ENCODE peak calls at places on chromosome 14, in six cellular contexts. R is GM13976, Z is mucosa of descending colon, M is pancreas, A is lung, V is AG10803. L is an unnamed sample.

GRCh38 chr14:96514694-96515093 is 12.5 kb downstream of the PAPOLA start:
- DNase-seq in M (no peak), R (peak), A (no peak), V (no peak), Z (no peak), L (no peak)

GRCh38 chr14:71240154-71240553 is 332.9 kb downstream of the PCNX1 start:
- DNase-seq in A (no peak), Z (no peak), V (no peak), M (no peak), R (no peak), L (no peak)

GRCh38 chr14:95486875-95487668 is 29.4 kb downstream of the SYNE3 start:
- DNase-seq in M (no peak), Z (peak), V (no peak), R (no peak), A (no peak), L (no peak)

GRCh38 chr14:54108481-54109471 is 152.2 kb upstream of the BMP4 start:
- DNase-seq in M (no peak), A (no peak), Z (no peak), V (peak), R (no peak), L (no peak)

GRCh38 chr14:68598621-68599447 is 194.0 kb downstream of the ZFP36L1 start:
- DNase-seq in A (peak), Z (peak), R (no peak), V (no peak), M (peak), L (no peak)

GRCh38 chr14:76314521-76314951 is 61.4 kb upstream of the ESRRB start:
- DNase-seq in A (no peak), V (no peak), R (no peak), M (no peak), Z (no peak), L (no peak)

GRCh38 chr14:24219521-24219920 is 3.7 kb upstream of the MDP1 start:
- DNase-seq in M (no peak), Z (no peak), V (no peak), A (no peak), R (no peak), L (no peak)

GRCh38 chr14:23053426-23053825 is 3.9 kb downstream of the CDH24 start:
- DNase-seq in Z (no peak), V (no peak), A (no peak), M (no peak), R (no peak), L (no peak)

GRCh38 chr14:101256266-101256665 is 305.0 kb upstream of the DIO3 start:
- DNase-seq in M (no peak), A (no peak), R (peak), V (no peak), Z (no peak), L (no peak)

GRCh38 chr14:81430284-81430683 is 30.2 kb upstream of the STON2 start:
- DNase-seq in Z (no peak), R (no peak), V (no peak), A (no peak), M (no peak), L (no peak)

GRCh38 chr14:89805501-89805900 is 149.0 kb downstream of the EFCAB11 start:
- DNase-seq in A (no peak), R (no peak), M (no peak), V (no peak), Z (no peak), L (no peak)

GRCh38 chr14:68816183-68816942 is 23.5 kb upstream of the ZFP36L1 start:
- DNase-seq in Z (peak), R (peak), A (peak), V (peak), M (peak), L (peak)

GRCh38 chr14:66315098-66315497 is 171.1 kb upstream of the CCDC196 start:
- DNase-seq in R (no peak), V (no peak), Z (no peak), M (no peak), A (no peak), L (no peak)

GRCh38 chr14:92352158-92352985 is 29.4 kb downstream of the SLC24A4 start:
- DNase-seq in Z (no peak), M (no peak), A (no peak), R (peak), V (peak), L (no peak)

GRCh38 chr14:24680516-24680915 is 46.5 kb upstream of the GZMB start:
- DNase-seq in A (no peak), M (no peak), R (no peak), Z (no peak), V (no peak), L (no peak)

GRCh38 chr14:29789475-29789874 is 138.2 kb downstream of the PRKD1 start:
- DNase-seq in R (no peak), Z (no peak), V (no peak), M (no peak), A (no peak), L (no peak)

GRCh38 chr14:79091381-79091963 is 921.3 kb downstream of the NRXN3 start:
- DNase-seq in R (no peak), A (no peak), M (no peak), V (no peak), Z (no peak), L (no peak)

GRCh38 chr14:61549425-61549824 is 145.9 kb upstream of the HIF1A start:
- DNase-seq in M (no peak), V (peak), Z (no peak), A (no peak), R (no peak), L (no peak)

GRCh38 chr14:104147346-104148125 is 9.1 kb downstream of the KIF26A start:
- DNase-seq in M (peak), R (no peak), Z (peak), V (no peak), A (no peak), L (peak)

GRCh38 chr14:93941293-93941910 is 14.3 kb downstream of the FAM181A start:
- DNase-seq in V (peak), A (no peak), Z (peak), M (peak), R (no peak), L (no peak)

GRCh38 chr14:99809864-99810854 is 16.9 kb downstream of the EML1 start:
- DNase-seq in R (no peak), M (peak), Z (peak), A (no peak), V (peak), L (no peak)

GRCh38 chr14:99809376-99809775 is 16.2 kb downstream of the EML1 start:
- DNase-seq in R (no peak), V (peak), M (no peak), A (peak), Z (peak), L (no peak)

GRCh38 chr14:99807413-99808132 is 14.4 kb downstream of the EML1 start:
- DNase-seq in M (no peak), R (no peak), Z (no peak), V (peak), A (no peak), L (no peak)

GRCh38 chr14:99808133-99808505 is 14.9 kb downstream of the EML1 start:
- DNase-seq in V (no peak), R (no peak), Z (no peak), M (no peak), A (no peak), L (no peak)

GRCh38 chr14:99808515-99808914 is 15.3 kb downstream of the EML1 start:
- DNase-seq in V (peak), Z (no peak), M (no peak), R (no peak), A (no peak), L (no peak)
- TF ChIP-seq CTCF in V (peak), Z (no peak), M (no peak), R (no peak), A (no peak), L (no peak)

GRCh38 chr14:57884175-57884574 is 18.3 kb upstream of the SLC35F4 start:
- DNase-seq in A (no peak), V (no peak), R (no peak), M (no peak), Z (no peak), L (no peak)
- TF ChIP-seq CTCF in A (no peak), V (peak), R (no peak), M (no peak), Z (no peak), L (no peak)

GRCh38 chr14:88681755-88682494 is 110.8 kb downstream of the EML5 start:
- DNase-seq in M (no peak), V (no peak), R (no peak), Z (no peak), A (no peak), L (no peak)
- TF ChIP-seq CTCF in M (no peak), V (no peak), R (no peak), Z (no peak), A (no peak), L (no peak)

DNA sequence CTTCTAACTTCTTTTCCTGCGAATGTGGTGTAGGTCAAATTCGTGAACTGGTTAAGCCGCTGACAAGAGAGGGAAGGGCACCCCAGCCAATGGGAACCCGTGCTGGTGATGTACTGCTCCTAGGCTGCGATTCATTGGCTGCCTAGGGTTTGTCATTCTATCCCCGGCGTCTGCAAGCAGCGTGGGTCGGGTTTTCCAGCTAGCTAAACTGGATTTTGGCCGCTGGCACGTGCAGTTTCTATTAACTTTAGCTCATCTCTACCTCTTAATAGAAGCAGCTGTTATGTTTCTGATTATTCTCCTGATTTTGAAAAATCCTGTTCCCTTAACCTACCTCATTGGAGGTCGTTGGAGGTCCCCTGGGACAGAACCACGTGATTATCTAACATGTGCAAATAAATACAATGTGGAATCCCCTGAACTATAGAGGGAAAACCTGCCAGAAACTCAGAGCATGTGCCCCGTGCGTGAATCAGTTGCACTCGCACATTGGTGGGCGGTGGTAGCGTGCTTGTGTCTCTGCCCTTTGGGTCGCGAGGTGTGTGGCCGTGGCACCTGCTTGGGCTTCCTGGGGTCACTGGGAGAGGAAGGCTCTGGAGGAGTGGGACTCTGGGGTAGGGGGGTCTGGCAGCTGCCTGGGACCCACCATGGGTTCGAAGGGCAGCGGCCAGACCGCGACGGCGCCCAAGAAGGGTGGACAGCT is 876 bp upstream of the PPM1A start:
- DNase-seq in Z (peak), R (peak), M (peak), V (peak), A (peak), L (peak)
- TF ChIP-seq CTCF in Z (no peak), R (no peak), M (no peak), V (no peak), A (no peak), L (no peak)

GRCh38 chr14:32244404-32244803 is 41.3 kb upstream of the RNU6-8 start:
- DNase-seq in V (peak), M (no peak), R (no peak), Z (no peak), A (no peak), L (no peak)
- TF ChIP-seq CTCF in V (peak), M (no peak), R (no peak), Z (no peak), A (no peak), L (no peak)

DNA sequence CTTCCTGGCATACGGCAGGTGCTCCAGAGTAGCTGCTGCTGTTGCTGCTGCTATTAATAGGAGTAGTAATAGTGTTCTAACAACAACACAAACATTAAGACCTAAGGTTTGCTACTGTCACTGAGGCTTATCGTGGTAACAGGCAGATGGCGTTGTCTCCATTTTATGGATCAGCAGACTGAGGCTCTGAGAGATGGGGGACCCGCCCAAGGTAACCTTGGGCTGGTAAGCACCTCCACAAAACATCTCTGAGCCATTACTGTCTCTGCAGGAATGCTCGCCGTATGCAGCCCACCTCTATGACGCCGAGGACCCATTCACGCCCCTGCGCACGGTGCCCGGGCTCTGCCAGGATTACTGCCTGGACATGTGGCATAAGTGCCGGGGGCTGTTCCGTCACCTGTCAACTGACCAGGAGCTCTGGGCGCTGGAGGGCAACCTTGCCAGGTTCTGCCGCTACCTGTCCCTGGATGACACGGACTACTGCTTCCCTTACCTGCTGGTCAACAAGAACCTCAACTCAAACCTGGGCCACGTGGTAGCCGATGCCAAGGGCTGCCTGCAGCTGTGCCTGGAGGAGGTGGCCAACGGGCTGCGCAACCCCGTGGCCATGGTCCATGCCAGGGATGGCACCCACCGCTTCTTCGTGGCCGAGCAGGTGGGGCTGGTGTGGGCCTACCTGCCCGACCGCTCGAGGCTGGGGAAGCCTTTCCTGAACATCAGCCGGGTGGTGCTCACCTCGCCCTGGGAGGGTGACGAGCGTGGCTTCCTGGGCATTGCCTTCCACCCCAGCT is 7.2 kb downstream of the HHIPL1 start:
- DNase-seq in R (no peak), A (no peak), V (no peak), Z (no peak), M (no peak), L (no peak)
- TF ChIP-seq CTCF in R (no peak), A (no peak), V (no peak), Z (no peak), M (no peak), L (no peak)

GRCh38 chr14:58299665-58300202 is 1.4 kb downstream of the ARID4A start:
- DNase-seq in A (no peak), Z (no peak), M (peak), R (no peak), V (no peak), L (no peak)

GRCh38 chr14:58298880-58299664 is 717 bp downstream of the ARID4A start:
- DNase-seq in R (peak), Z (peak), V (no peak), M (peak), A (peak), L (peak)

GRCh38 chr14:58297762-58298476 is 436 bp upstream of the ARID4A start:
- DNase-seq in R (peak), M (peak), A (peak), V (peak), Z (peak), L (peak)

GRCh38 chr14:58298477-58298879 is at the start of gene ARID4A:
- DNase-seq in M (peak), A (peak), V (peak), Z (peak), R (no peak), L (peak)

DNA sequence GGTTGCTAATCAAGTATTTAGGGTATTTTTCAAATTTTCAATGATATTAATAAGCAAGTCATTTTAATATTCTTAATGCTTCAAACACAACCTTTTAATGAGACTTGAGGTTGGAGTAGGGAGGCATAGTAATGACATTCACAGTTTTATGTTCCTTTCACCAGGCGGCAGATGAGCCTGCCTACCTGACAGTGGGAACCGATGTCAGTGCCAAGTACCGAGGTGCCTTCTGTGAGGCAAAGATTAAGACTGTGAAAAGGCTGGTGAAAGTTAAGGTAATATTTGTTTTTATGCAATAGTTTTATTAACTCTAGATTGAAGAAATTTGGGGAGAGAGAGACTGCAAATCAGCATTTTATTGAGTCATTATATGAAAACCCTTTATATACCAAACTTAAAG is 3.1 kb downstream of the ARID4A start:
- DNase-seq in A (no peak), Z (no peak), M (no peak), V (no peak), R (no peak), L (no peak)
- TF ChIP-seq CTCF in A (no peak), Z (no peak), M (no peak), V (no peak), R (no peak), L (no peak)

GRCh38 chr14:40280652-40281051 is 848.4 kb upstream of the FBXO33 start:
- DNase-seq in Z (no peak), R (no peak), V (no peak), M (no peak), A (no peak), L (no peak)
- TF ChIP-seq CTCF in Z (no peak), R (no peak), V (no peak), M (no peak), A (no peak), L (no peak)

L was measured in nephron progenitor cell.